ENCODE peak calls at places on chromosomes 12 and 14, in nine cellular contexts. A is activated CD4-positive, alpha-beta T cell treated with anti-CD3 and anti-CD28 coated beads for 4 hours; Q is fibroblast of the aortic adventitia; P is AG04450; J is HTR-8/SVneo; O is glomerular endothelial cell; S is Kasumi-1; K is sigmoid colon; R is ELR. X is an unnamed sample.

GRCh38 chr14:73744874-73745529 is 30.8 kb upstream of the PNMA1 start:
- DNase-seq in A (no peak), Q (no peak), P (no peak), J (no peak), O (no peak), S (no peak), K (peak), R (no peak), X (no peak)

GRCh38 chr12:110039085-110039807 is 9.1 kb downstream of the C12orf76 start:
- DNase-seq in A (peak), Q (peak), P (peak), J (peak), O (no peak), S (peak), K (no peak), R (peak), X (peak)

GRCh38 chr14:89588840-89589296 is 171.8 kb upstream of the FOXN3 start:
- DNase-seq in A (no peak), Q (no peak), P (no peak), J (no peak), O (no peak), S (no peak), K (no peak), R (no peak), X (no peak)

GRCh38 chr12:26704684-26705475 is 128.1 kb downstream of the ITPR2 start:
- DNase-seq in A (no peak), Q (peak), P (no peak), J (no peak), O (no peak), S (peak), K (no peak), R (peak), X (peak)

GRCh38 chr14:78946949-78947348 is 776.8 kb downstream of the NRXN3 start:
- DNase-seq in A (no peak), Q (no peak), P (no peak), J (no peak), O (no peak), S (no peak), K (no peak), R (no peak), X (no peak)

GRCh38 chr12:132550014-132550802 is 60.2 kb downstream of the LRCOL1 start:
- DNase-seq in A (no peak), Q (peak), P (no peak), J (no peak), O (no peak), S (no peak), K (no peak), R (no peak), X (no peak)

GRCh38 chr14:37234222-37234621 is 36.5 kb downstream of the MIPOL1 start:
- DNase-seq in A (no peak), Q (no peak), P (no peak), J (no peak), O (no peak), S (no peak), K (no peak), R (no peak), X (no peak)

GRCh38 chr14:96986701-96987474 is 189.7 kb downstream of the VRK1 start:
- DNase-seq in A (no peak), Q (no peak), P (no peak), J (no peak), O (no peak), S (peak), K (no peak), R (no peak), X (no peak)

GRCh38 chr14:97757491-97757890 is 960.3 kb downstream of the VRK1 start:
- DNase-seq in A (no peak), Q (no peak), P (no peak), J (no peak), O (no peak), S (no peak), K (no peak), R (no peak), X (no peak)

GRCh38 chr12:57238854-57239554 is 9.5 kb downstream of the SHMT2 start:
- DNase-seq in A (peak), Q (peak), P (peak), J (peak), O (no peak), S (peak), K (peak), R (peak), X (no peak)

GRCh38 chr12:95699579-95699978 is 91.0 kb downstream of the NTN4 start:
- DNase-seq in A (no peak), Q (no peak), P (no peak), J (no peak), O (no peak), S (no peak), K (no peak), R (no peak), X (no peak)

X was measured in LNCaP clone FGC.